ENCODE peak calls at places on chromosomes 4 and X, in nine cellular contexts. C is NCI-H1694 treated with DMSO at 0.1 percent for 48 hours; T is NCI-H2081; D is nucleus accumbens; I is sigmoid colon; Q is NCI-H1105; B is amniotic stem cell; N is activated CD4-positive, alpha-beta T cell treated with anti-CD3 and anti-CD28 coated beads, Interleukin-2, amount 50 U/mL, for 24 hours; M is OCI-LY7. U is an unnamed sample.

GRCh38 chr4:181140037-181140603 is 1103.1 kb upstream of the TENM3 start:
- DNase-seq in T (peak), M (no peak), C (no peak), I (no peak), D (no peak), B (no peak), Q (peak), N (no peak), U (no peak)

GRCh38 chr4:159725571-159725970 is 622.7 kb downstream of the RAPGEF2 start:
- DNase-seq in Q (no peak), I (no peak), D (no peak), N (no peak), C (no peak), B (no peak), T (no peak), M (no peak), U (no peak)

GRCh38 chr4:84058201-84058600 is 440.9 kb downstream of the NKX6-1 start:
- DNase-seq in D (no peak), N (no peak), C (no peak), T (no peak), B (no peak), I (no peak), Q (no peak), M (no peak), U (no peak)

GRCh38 chrX:154002215-154002719 is 17.4 kb downstream of the IRAK1 start:
- DNase-seq in I (no peak), T (peak), D (peak), C (no peak), N (no peak), Q (peak), B (no peak), M (no peak), U (no peak)

GRCh38 chr4:157025898-157026297 is 50.1 kb upstream of the GLRB start:
- DNase-seq in D (no peak), B (no peak), N (no peak), Q (no peak), I (no peak), T (no peak), M (no peak), C (no peak), U (no peak)

GRCh38 chrX:9717376-9717775 is 48.3 kb downstream of the GPR143 start:
- DNase-seq in N (no peak), M (no peak), Q (no peak), D (no peak), B (no peak), C (no peak), T (no peak), I (no peak), U (no peak)

GRCh38 chr4:102761478-102761790 is 666 bp upstream of the MANBA start:
- DNase-seq in I (no peak), Q (no peak), B (no peak), N (no peak), T (no peak), D (peak), C (no peak), M (peak), U (no peak)

GRCh38 chr4:150117094-150117493 is 38.8 kb downstream of the DCLK2 start:
- DNase-seq in D (peak), I (no peak), T (no peak), C (no peak), M (no peak), Q (no peak), N (no peak), B (no peak), U (no peak)

GRCh38 chr4:159126716-159127115 is 23.8 kb downstream of the RAPGEF2 start:
- DNase-seq in B (no peak), D (no peak), N (no peak), Q (no peak), M (no peak), I (no peak), T (no peak), C (no peak), U (no peak)

GRCh38 chrX:136747003-136747986 is 33.4 kb downstream of the ARHGEF6 start:
- DNase-seq in C (no peak), B (no peak), T (no peak), Q (no peak), M (no peak), N (no peak), I (no peak), D (no peak), U (no peak)

GRCh38 chr4:123919576-123920098 is 523.0 kb downstream of the SPRY1 start:
- DNase-seq in N (no peak), B (no peak), C (no peak), D (no peak), T (no peak), I (no peak), Q (no peak), M (no peak), U (no peak)

GRCh38 chrX:103626855-103627254 is 1.9 kb upstream of the TCEAL1 start:
- DNase-seq in C (no peak), T (no peak), D (no peak), M (no peak), N (no peak), I (no peak), B (no peak), Q (no peak), U (no peak)

GRCh38 chrX:49878128-49878833 is 1.0 kb upstream of the USP27X start:
- DNase-seq in C (no peak), Q (no peak), I (peak), B (no peak), D (peak), T (no peak), N (no peak), M (no peak), U (peak)

GRCh38 chr4:79178770-79179169 is 147.1 kb downstream of the NAA11 start:
- DNase-seq in N (no peak), I (peak), Q (no peak), T (no peak), M (no peak), D (no peak), B (no peak), C (no peak), U (no peak)

GRCh38 chr4:139696491-139696890 is 30.9 kb downstream of the MGST2 start:
- DNase-seq in C (no peak), M (no peak), D (no peak), Q (no peak), T (no peak), B (no peak), I (no peak), N (no peak), U (no peak)

GRCh38 chr4:38782452-38783108 is at the start of gene TLR10:
- DNase-seq in Q (peak), I (no peak), D (peak), T (peak), C (peak), M (peak), N (no peak), B (no peak), U (peak)

GRCh38 chrX:22912598-22912997 is 87.2 kb upstream of the DDX53 start:
- DNase-seq in B (no peak), D (no peak), T (no peak), C (no peak), M (no peak), N (no peak), Q (no peak), I (no peak), U (no peak)

GRCh38 chrX:71938371-71938770 is 27.7 kb downstream of the NHSL2 start:
- DNase-seq in T (no peak), B (no peak), N (no peak), I (no peak), D (peak), C (no peak), M (no peak), Q (no peak), U (no peak)

GRCh38 chrX:19883878-19884277 is 3.5 kb downstream of the SH3KBP1 start:
- DNase-seq in T (no peak), M (no peak), B (no peak), D (no peak), I (no peak), Q (no peak), C (no peak), N (no peak), U (no peak)

GRCh38 chr4:169628579-169628978 is 8.2 kb downstream of the CLCN3 start:
- DNase-seq in B (no peak), T (no peak), Q (no peak), D (no peak), N (no peak), I (no peak), C (no peak), M (no peak), U (no peak)

GRCh38 chr4:169660929-169661328 is 40.6 kb downstream of the CLCN3 start:
- DNase-seq in M (no peak), T (no peak), N (no peak), B (no peak), D (no peak), C (no peak), I (no peak), Q (no peak), U (no peak)

GRCh38 chrX:110341189-110342035 is 17.2 kb upstream of the RTL9 start:
- DNase-seq in C (no peak), B (peak), D (no peak), N (no peak), M (peak), T (no peak), Q (no peak), I (no peak), U (no peak)

GRCh38 chrX:111857534-111857933 is 18.4 kb upstream of the TRPC5OS start:
- DNase-seq in C (no peak), D (no peak), T (no peak), Q (no peak), N (no peak), M (no peak), I (no peak), B (no peak), U (no peak)

GRCh38 chr4:16684083-16684482 is 214.4 kb downstream of the LDB2 start:
- DNase-seq in Q (no peak), N (no peak), M (no peak), T (no peak), I (no peak), B (peak), D (no peak), C (no peak), U (no peak)

GRCh38 chr4:146252941-146253340 is 38.6 kb downstream of the REELD1 start:
- DNase-seq in N (no peak), Q (no peak), T (no peak), D (no peak), B (no peak), M (no peak), I (no peak), C (no peak), U (no peak)

GRCh38 chr4:172515266-172515879 is 653.2 kb upstream of the GALNT7 start:
- DNase-seq in N (no peak), C (no peak), M (no peak), T (no peak), I (no peak), B (no peak), Q (no peak), D (no peak), U (peak)

GRCh38 chr4:167100120-167100519 is 134.2 kb downstream of the SPOCK3 start:
- DNase-seq in I (no peak), Q (peak), M (no peak), C (no peak), B (peak), N (no peak), D (no peak), T (peak), U (no peak)

GRCh38 chrX:3811331-3812311 is 98.2 kb upstream of the PRKX start:
- DNase-seq in Q (no peak), B (peak), M (peak), I (no peak), C (peak), T (peak), D (no peak), N (no peak), U (peak)

GRCh38 chr4:28709821-28710330 is 1849.2 kb downstream of the STIM2 start:
- DNase-seq in C (no peak), N (no peak), D (no peak), Q (no peak), T (no peak), B (no peak), I (no peak), M (no peak), U (no peak)

GRCh38 chr4:111283066-111283677 is 660.3 kb upstream of the PITX2 start:
- DNase-seq in T (peak), M (peak), B (peak), I (peak), N (no peak), D (peak), C (peak), Q (peak), U (peak)

GRCh38 chr4:90007494-90008167 is 113.0 kb downstream of the MMRN1 start:
- DNase-seq in D (no peak), N (no peak), T (no peak), I (no peak), M (no peak), C (no peak), B (no peak), Q (no peak), U (peak)

GRCh38 chr4:39205000-39205399 is 22.7 kb downstream of the WDR19 start:
- DNase-seq in Q (no peak), C (no peak), B (no peak), D (no peak), N (no peak), M (no peak), T (no peak), I (no peak), U (no peak)

GRCh38 chr4:40401646-40402045 is 66.5 kb downstream of the CHRNA9 start:
- DNase-seq in D (no peak), B (no peak), N (no peak), M (no peak), C (no peak), T (no peak), I (no peak), Q (no peak), U (no peak)

GRCh38 chr4:94208918-94209317 is 1.3 kb downstream of the SMARCAD1 start:
- DNase-seq in B (no peak), I (no peak), T (no peak), D (no peak), M (peak), N (no peak), C (no peak), Q (no peak), U (no peak)

U was measured in endodermal cell.